ENCODE peak calls at places on chromosomes 3 and 15, in five cellular contexts. U, Y, D, M and P are unnamed samples.

GRCh38 chr3:34957707-34958106 is 681.6 kb upstream of the ARPP21 start:
- DNase-seq in U (peak), Y (no peak), M (no peak), D (no peak), P (no peak)

GRCh38 chr15:78763796-78764241 is 47.4 kb downstream of the ADAMTS7 start:
- DNase-seq in U (no peak), M (no peak), D (no peak), Y (no peak), P (no peak)

GRCh38 chr3:136078421-136079364 is 113.2 kb downstream of the PPP2R3A start:
- DNase-seq in U (peak), Y (peak), M (no peak), D (no peak), P (peak)

GRCh38 chr3:46471371-46471914 is 6.7 kb upstream of the LTF start:
- DNase-seq in Y (no peak), D (no peak), M (no peak), U (no peak), P (no peak)

GRCh38 chr3:30597131-30597768 is 9.2 kb upstream of the TGFBR2 start:
- DNase-seq in D (no peak), U (no peak), Y (no peak), M (no peak), P (no peak)

GRCh38 chr3:189914799-189915198 is 205.9 kb downstream of the P3H2 start:
- DNase-seq in Y (no peak), D (no peak), U (no peak), M (no peak), P (no peak)

GRCh38 chr3:43726511-43726910 is 35.8 kb downstream of the ABHD5 start:
- DNase-seq in M (no peak), D (no peak), U (no peak), Y (no peak), P (no peak)

GRCh38 chr3:177694316-177694715 is 497.0 kb upstream of the TBL1XR1 start:
- DNase-seq in D (no peak), M (no peak), U (no peak), Y (no peak), P (no peak)

GRCh38 chr3:13890377-13891016 is 10.6 kb upstream of the WNT7A start:
- DNase-seq in M (peak), U (no peak), D (no peak), Y (no peak), P (no peak)

GRCh38 chr3:146498002-146498736 is 28.8 kb upstream of the PLSCR2 start:
- DNase-seq in U (no peak), D (no peak), M (peak), Y (no peak), P (no peak)

GRCh38 chr15:92407343-92407742 is 13.7 kb downstream of the ST8SIA2 start:
- DNase-seq in Y (no peak), D (no peak), M (no peak), U (no peak), P (no peak)

GRCh38 chr15:65638681-65639089 is 16.9 kb downstream of the SLC24A1 start:
- DNase-seq in D (peak), U (peak), M (peak), Y (peak), P (peak)